ENCODE peak calls at places on chromosomes 2 and 18, in nine cellular contexts. C is adrenal gland, V is transverse colon, D is body of pancreas, J is stomach, U is A549, P is ovary, G is Peyer's patch, W is tibial nerve. X is an unnamed sample.

GRCh38 chr2:120647487-120647886 is 88.2 kb upstream of the GLI2 start:
- DNase-seq in C (no peak), V (no peak), D (no peak), J (no peak), U (no peak), P (no peak), G (no peak), W (no peak), X (no peak)

GRCh38 chr2:31812051-31812798 is 198.6 kb downstream of the MEMO1 start:
- DNase-seq in C (peak), V (no peak), D (no peak), J (no peak), U (peak), P (no peak), G (no peak), W (no peak), X (no peak)

GRCh38 chr2:52639692-52640091 is 1127.9 kb upstream of the CHAC2 start:
- DNase-seq in C (no peak), V (no peak), D (no peak), J (no peak), U (no peak), P (no peak), G (no peak), W (no peak), X (no peak)

GRCh38 chr2:86072271-86072858 is 33.3 kb downstream of the POLR1A start:
- DNase-seq in C (peak), V (peak), D (peak), J (peak), U (no peak), P (no peak), G (no peak), W (peak), X (peak)

GRCh38 chr18:55489742-55490055 is 98.3 kb downstream of the TCF4 start:
- DNase-seq in C (no peak), V (no peak), D (no peak), J (no peak), U (no peak), P (no peak), G (no peak), W (no peak), X (no peak)

GRCh38 chr2:144239726-144240125 is 280.2 kb downstream of the ZEB2 start:
- DNase-seq in C (no peak), V (no peak), D (no peak), J (no peak), U (no peak), P (no peak), G (no peak), W (no peak), X (no peak)

GRCh38 chr2:71746946-71747501 is 293.7 kb downstream of the DYSF start:
- DNase-seq in C (peak), V (peak), D (peak), J (no peak), U (no peak), P (no peak), G (no peak), W (peak), X (peak)

GRCh38 chr2:65599693-65600092 is 167.3 kb upstream of the SPRED2 start:
- DNase-seq in C (no peak), V (no peak), D (no peak), J (no peak), U (no peak), P (no peak), G (no peak), W (no peak), X (no peak)

GRCh38 chr2:210584834-210585233 is 28.4 kb downstream of the CPS1 start:
- DNase-seq in C (no peak), V (no peak), D (no peak), J (no peak), U (no peak), P (no peak), G (no peak), W (no peak), X (no peak)

GRCh38 chr18:31490387-31490786 is 7.6 kb upstream of the DSG2 start:
- DNase-seq in C (no peak), V (no peak), D (no peak), J (no peak), U (no peak), P (no peak), G (no peak), W (no peak), X (no peak)

GRCh38 chr2:62920070-62920469 is 130.6 kb upstream of the OTX1 start:
- DNase-seq in C (no peak), V (no peak), D (no peak), J (no peak), U (no peak), P (no peak), G (no peak), W (no peak), X (no peak)

GRCh38 chr2:19885791-19886190 is 16.0 kb downstream of the TTC32 start:
- DNase-seq in C (no peak), V (no peak), D (no peak), J (no peak), U (no peak), P (no peak), G (no peak), W (no peak), X (peak)

GRCh38 chr18:23689031-23689615 is at the start of gene LAMA3:
- DNase-seq in C (peak), V (peak), D (peak), J (peak), U (peak), P (peak), G (peak), W (peak), X (peak)
- TF ChIP-seq CTCF in C (no peak), V (no peak), D (no peak), J (no peak), U (peak), P (peak), G (peak), W (peak), X (no peak)

GRCh38 chr2:238169708-238170251 is 11.0 kb downstream of the ERFE start:
- DNase-seq in C (no peak), V (no peak), D (no peak), J (no peak), U (peak), P (no peak), G (no peak), W (no peak), X (no peak)
- TF ChIP-seq POLR2A in C (no peak), V (no peak), D (no peak), J (no peak), U (no peak), P (no peak), G (no peak), W (no peak), X (no peak)

DNA sequence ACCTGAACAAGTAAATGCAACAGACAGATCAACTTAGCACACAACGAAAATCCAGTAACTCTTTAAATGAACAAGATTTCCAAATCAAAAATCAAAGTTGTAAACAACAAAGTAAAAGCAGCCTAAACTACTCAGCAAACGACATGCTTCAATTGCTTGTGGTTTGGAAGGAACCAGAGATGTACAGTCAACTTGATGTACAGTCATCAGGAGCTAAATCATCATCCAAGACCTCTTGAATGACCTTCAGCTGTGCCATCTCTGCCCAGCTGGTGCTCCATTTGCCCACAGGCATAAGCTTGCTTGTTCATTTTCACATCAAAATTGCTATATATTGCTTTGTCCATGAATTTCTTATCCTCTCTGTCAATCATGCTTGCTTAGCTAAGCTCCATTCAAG is 109.8 kb downstream of the UPP2 start:
- DNase-seq in C (no peak), V (no peak), D (no peak), J (no peak), U (no peak), P (no peak), G (no peak), W (no peak), X (no peak)
- TF ChIP-seq CTCF in C (no peak), V (no peak), D (no peak), J (no peak), U (no peak), P (no peak), G (no peak), W (no peak), X (no peak)

GRCh38 chr2:234771985-234772774 is 179.6 kb upstream of the SH3BP4 start:
- DNase-seq in C (no peak), V (no peak), D (no peak), J (no peak), U (no peak), P (peak), G (no peak), W (no peak), X (no peak)

GRCh38 chr2:234772775-234773064 is 179.1 kb upstream of the SH3BP4 start:
- DNase-seq in C (no peak), V (no peak), D (no peak), J (no peak), U (no peak), P (peak), G (no peak), W (no peak), X (no peak)

GRCh38 chr2:234770081-234770506 is 181.7 kb upstream of the SH3BP4 start:
- DNase-seq in C (no peak), V (no peak), D (no peak), J (no peak), U (no peak), P (peak), G (no peak), W (no peak), X (no peak)

GRCh38 chr2:234771176-234771575 is 180.6 kb upstream of the SH3BP4 start:
- DNase-seq in C (no peak), V (no peak), D (no peak), J (no peak), U (no peak), P (no peak), G (no peak), W (no peak), X (no peak)

GRCh38 chr2:234770715-234771141 is 181.1 kb upstream of the SH3BP4 start:
- DNase-seq in C (no peak), V (no peak), D (no peak), J (no peak), U (no peak), P (no peak), G (no peak), W (no peak), X (no peak)
- TF ChIP-seq POLR2A in C (no peak), V (no peak), D (no peak), J (no peak), U (no peak), P (no peak), G (no peak), W (no peak), X (no peak)

DNA sequence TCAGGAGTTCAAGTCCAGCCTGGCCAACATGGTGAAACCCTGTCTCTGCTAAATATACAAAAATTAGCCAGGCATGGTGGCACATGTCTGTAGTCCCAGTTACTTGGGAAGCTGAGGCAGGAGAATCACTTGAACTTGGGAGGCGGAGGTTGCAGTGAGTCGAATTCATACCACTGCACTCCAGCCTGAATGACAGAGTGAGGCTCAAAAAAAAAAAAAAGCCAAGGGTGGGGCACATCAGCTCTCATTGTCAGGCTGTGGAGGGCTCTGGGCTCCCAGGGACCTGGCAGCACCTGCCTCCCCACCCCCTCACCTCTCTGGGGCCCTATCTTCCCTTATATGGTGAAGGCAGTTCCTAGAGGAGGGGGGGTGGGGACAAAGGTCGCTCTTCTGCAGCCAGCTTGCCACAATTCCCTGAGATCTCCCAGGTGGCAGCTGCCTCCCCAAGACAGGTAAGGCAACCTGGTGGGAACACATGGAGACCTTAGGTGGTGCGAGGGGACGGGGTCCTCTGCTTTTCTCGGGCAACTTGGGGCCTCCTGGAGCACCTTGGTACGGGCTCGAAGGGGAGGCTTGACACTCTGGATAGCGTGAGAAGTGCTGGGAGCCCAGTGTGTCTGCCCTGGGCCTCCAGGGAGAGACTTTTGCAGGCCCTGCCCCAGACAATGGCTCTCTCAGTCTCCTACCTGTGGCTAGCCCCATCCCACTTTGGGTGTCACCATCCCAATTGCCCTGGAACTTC is at the start of gene VIL1:
- DNase-seq in C (no peak), V (peak), D (peak), J (no peak), U (no peak), P (no peak), G (peak), W (no peak), X (no peak)
- TF ChIP-seq CTCF in C (no peak), V (no peak), D (no peak), J (no peak), U (no peak), P (no peak), G (no peak), W (no peak), X (no peak)

GRCh38 chr2:100393362-100393761 is 24.1 kb downstream of the CHST10 start:
- DNase-seq in C (no peak), V (no peak), D (no peak), J (no peak), U (no peak), P (no peak), G (no peak), W (no peak), X (no peak)

GRCh38 chr2:100391735-100392515 is 25.5 kb downstream of the CHST10 start:
- DNase-seq in C (peak), V (no peak), D (no peak), J (peak), U (no peak), P (no peak), G (no peak), W (no peak), X (no peak)

GRCh38 chr2:100390001-100390940 is 27.2 kb downstream of the CHST10 start:
- DNase-seq in C (no peak), V (no peak), D (no peak), J (no peak), U (no peak), P (no peak), G (no peak), W (no peak), X (no peak)

GRCh38 chr2:100394111-100394641 is 23.3 kb downstream of the CHST10 start:
- DNase-seq in C (no peak), V (no peak), D (no peak), J (no peak), U (no peak), P (no peak), G (no peak), W (no peak), X (no peak)

DNA sequence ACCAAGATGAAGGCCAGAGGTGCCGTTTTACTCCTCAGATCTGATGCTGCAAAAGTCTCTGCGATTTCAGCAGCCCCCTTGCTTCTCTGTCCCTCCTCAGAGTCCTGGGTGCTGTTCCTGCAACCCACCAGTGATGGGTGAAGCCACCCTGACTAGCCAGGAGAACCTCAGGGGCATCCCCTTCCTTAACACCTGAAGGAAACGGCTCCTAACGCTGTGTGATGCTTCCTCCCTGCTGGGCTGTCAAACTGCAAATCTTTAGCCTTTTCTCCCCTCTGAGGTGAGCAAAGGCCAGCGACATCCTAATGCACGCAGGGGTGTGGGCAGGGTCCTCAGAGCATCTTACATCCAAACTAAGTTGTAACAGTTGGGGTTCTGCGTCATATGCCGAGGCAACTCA is 24.8 kb downstream of the CHST10 start:
- DNase-seq in C (no peak), V (no peak), D (no peak), J (no peak), U (no peak), P (no peak), G (no peak), W (no peak), X (no peak)
- TF ChIP-seq POLR2A in C (no peak), V (no peak), D (no peak), J (no peak), U (no peak), P (no peak), G (no peak), W (no peak), X (no peak)

DNA sequence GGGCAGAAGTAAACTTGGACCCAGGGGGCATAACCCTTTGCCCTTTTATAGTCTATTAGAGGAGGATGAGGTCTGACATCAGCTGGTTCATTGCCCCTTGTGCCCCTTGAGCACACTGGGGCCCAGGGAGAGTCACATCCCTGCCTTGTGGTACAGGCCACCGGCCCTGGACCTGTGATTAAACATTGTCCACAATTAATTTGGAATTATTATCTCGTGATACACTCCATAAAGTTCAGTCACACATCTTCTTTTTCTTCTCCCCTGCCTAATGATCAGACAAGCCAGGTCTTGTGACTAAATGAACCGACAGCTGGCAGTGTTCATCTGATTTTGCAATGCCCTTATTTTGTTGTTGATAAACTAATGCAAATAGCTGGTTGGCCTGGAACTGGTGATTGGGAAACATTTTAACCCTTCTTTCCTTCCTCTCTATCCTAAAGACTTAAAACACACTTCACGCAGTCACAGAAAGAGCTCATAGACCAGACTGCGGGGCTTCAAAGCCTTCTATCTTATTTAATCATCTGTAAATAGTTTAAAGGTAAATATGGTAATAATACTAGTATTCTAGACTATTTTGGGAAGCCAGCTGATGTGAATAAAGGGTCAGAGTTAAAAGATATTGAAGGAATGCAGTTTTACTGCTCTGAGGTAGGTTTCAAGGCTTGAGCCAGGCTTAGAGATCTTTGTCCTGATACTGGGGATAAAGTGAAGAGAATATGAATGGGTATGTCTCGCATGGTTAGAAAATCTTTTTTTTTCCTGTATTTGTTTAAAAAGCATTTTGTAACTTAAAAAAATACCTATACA is 13.4 kb downstream of the IL1R1 start:
- DNase-seq in C (peak), V (peak), D (no peak), J (peak), U (no peak), P (no peak), G (no peak), W (no peak), X (no peak)
- TF ChIP-seq CTCF in C (no peak), V (no peak), D (no peak), J (no peak), U (no peak), P (no peak), G (no peak), W (no peak), X (no peak)